ENCODE peak calls at places on chromosomes 7 and 10, in four cellular contexts. D, W, F and Q are unnamed samples.
A peak's percentile ranks its signal among the peaks of the same experiment; 100 is the strongest.

GRCh38 chr10:110870823-110871235 is 899 bp upstream of the PDCD4 start:
- DNase-seq in W (no peak), F (no peak), D (peak; percentile 46), Q (no peak)

GRCh38 chr10:79995979-79996629 is 47.2 kb upstream of the SFTPD start:
- DNase-seq in W (no peak), F (no peak), D (no peak), Q (no peak)

GRCh38 chr10:116287906-116288501 is 15.0 kb upstream of the GFRA1 start:
- DNase-seq in D (peak; percentile 28), F (peak; percentile 22), W (no peak), Q (no peak)

GRCh38 chr7:155715406-155715805 is 70.9 kb downstream of the RBM33 start:
- DNase-seq in F (no peak), D (no peak), W (no peak), Q (no peak)

GRCh38 chr7:95264225-95264927 is 60.0 kb downstream of the PON1 start:
- DNase-seq in W (no peak), F (no peak), D (no peak), Q (no peak)

GRCh38 chr10:86258488-86258887 is 108.1 kb downstream of the GRID1 start:
- DNase-seq in D (no peak), F (no peak), W (no peak), Q (no peak)

GRCh38 chr10:113073549-113074189 is 123.6 kb downstream of the TCF7L2 start:
- DNase-seq in D (peak; percentile 63), W (peak; percentile 79), F (peak; percentile 86), Q (no peak)

GRCh38 chr7:1847260-1848001 is 177.4 kb downstream of the ELFN1 start:
- DNase-seq in F (no peak), W (no peak), D (no peak), Q (no peak)

GRCh38 chr7:68964060-68964459 is 634.2 kb upstream of the AUTS2 start:
- DNase-seq in F (no peak), W (no peak), D (no peak), Q (no peak)

GRCh38 chr7:155258233-155258575 is 39.5 kb upstream of the INSIG1 start:
- DNase-seq in W (no peak), D (no peak), F (no peak), Q (no peak)

GRCh38 chr10:117609095-117609821 is 66.7 kb downstream of the EMX2 start:
- DNase-seq in D (peak; percentile 27), F (no peak), W (peak; percentile 82), Q (no peak)
- TF ChIP-seq EP300 in D (no peak), F (no peak), W (no peak), Q (no peak)

GRCh38 chr10:118045154-118045841 is 1.4 kb downstream of the RAB11FIP2 start:
- DNase-seq in D (no peak), W (no peak), F (no peak), Q (no peak)

GRCh38 chr10:118045842-118046490 is 775 bp downstream of the RAB11FIP2 start:
- DNase-seq in W (peak; percentile 33), D (peak; percentile 52), F (peak; percentile 33), Q (peak; percentile 59)

GRCh38 chr10:118042827-118043242 is 3.9 kb downstream of the RAB11FIP2 start:
- DNase-seq in D (no peak), F (no peak), W (no peak), Q (no peak)

GRCh38 chr10:118046491-118047362 is at the start of gene RAB11FIP2:
- DNase-seq in W (peak; percentile 97), F (peak; percentile 97), D (peak; percentile 96), Q (peak; percentile 97)

GRCh38 chr10:118047363-118047719 is 600 bp upstream of the RAB11FIP2 start:
- DNase-seq in F (no peak), W (no peak), D (peak; percentile 8), Q (peak; percentile 54)
- H3K4me1 ChIP-seq in F (peaks cover 43% of the 10 kb centered on the region), W (peaks cover 44% of the 10 kb centered on the region), D (peaks cover 5% of the 10 kb centered on the region), Q (peaks cover 20% of the 10 kb centered on the region)

DNA sequence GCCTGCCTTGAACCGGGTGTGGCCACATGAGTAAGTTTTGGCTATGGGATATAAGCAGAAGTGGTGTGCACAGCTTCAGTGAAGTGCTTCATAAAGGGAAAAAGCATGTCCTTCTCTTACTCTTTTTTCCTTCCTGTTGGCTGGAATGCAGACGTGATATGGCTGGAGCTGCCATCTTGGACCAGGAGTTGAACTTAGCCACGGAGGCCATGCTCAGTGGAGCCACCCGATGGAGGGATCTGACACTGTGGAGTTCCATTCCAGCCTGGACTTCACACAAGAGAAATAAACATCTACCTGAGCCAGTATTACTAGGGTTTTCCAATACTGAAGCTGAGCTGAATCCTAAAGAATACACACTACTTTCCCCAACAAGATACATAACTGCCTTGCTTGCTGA is 52.3 kb downstream of the CCDC3 start:
- DNase-seq in D (no peak), F (no peak), W (no peak), Q (no peak)
- TF ChIP-seq CTCF in D (no peak), F (no peak), W (no peak), Q (no peak)

DNA sequence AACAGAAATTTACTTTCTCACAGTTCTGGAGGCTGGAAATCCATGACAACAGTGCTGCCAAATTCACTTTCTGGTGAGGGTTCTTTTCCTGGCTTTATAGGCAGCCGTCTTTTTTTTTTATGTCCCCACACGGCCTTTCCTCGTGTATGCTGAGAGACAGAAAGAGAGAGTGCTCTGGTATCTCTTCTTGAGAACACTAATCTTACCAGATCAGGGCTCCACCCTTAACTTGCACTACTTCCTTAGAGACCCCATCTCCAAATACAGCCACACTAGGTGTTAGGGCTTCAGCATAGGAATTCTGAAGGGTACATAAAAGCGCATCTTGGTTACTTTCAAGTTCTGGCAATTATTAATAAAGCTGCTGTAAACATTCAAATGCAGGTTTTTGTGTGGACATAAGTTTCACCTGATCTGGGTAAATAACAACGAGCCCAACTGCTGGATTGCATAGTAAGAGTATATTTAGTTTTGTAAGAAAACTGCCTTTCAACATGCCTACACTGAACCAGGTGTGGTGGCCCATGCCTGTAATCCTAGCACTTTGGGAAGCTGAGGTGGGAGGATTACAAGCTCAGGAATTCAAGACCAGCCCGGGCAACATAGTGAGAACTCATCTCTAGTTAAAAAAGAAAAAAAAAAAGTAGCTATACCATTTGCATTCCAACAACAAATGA is 8.2 kb upstream of the C1GALT1 start:
- DNase-seq in F (no peak), D (no peak), W (no peak), Q (no peak)
- TF ChIP-seq EP300 in F (no peak), D (no peak), W (no peak), Q (no peak)

GRCh38 chr10:92848037-92848440 is 281 bp upstream of the EXOC6 start:
- DNase-seq in D (no peak), W (no peak), F (no peak), Q (no peak)

GRCh38 chr10:92847185-92847864 is 995 bp upstream of the EXOC6 start:
- DNase-seq in W (no peak), F (no peak), D (no peak), Q (no peak)

GRCh38 chr10:92845926-92846325 is 2.4 kb upstream of the EXOC6 start:
- DNase-seq in W (no peak), F (no peak), D (no peak), Q (peak; percentile 45)

GRCh38 chr10:92848441-92849233 is at the start of gene EXOC6:
- DNase-seq in F (peak; percentile 86), W (peak; percentile 85), D (peak; percentile 75), Q (peak; percentile 86)

DNA sequence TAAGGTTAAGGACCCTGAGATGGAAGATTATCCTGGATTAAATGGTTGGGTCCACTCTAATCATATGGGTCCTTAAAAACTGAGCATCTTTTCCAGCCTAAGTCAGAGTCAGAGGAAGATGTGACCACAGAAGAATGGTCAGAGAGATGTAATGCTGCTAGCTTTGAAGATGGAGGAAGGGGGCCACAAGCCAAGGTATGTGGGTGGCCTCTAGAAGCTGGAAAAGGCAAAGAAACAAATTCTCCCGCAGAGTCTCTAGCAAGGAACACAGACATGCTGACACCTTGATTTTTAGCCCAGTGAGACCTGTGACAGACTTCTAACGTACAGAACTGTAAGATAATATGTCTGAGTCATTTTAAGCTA is 1.5 kb upstream of the EXOC6 start:
- DNase-seq in F (no peak), W (no peak), D (no peak), Q (no peak)
- H3K4me1 ChIP-seq in F (peaks cover 26% of the 10 kb centered on the region), W (peaks cover 36% of the 10 kb centered on the region), D (peaks cover 2% of the 10 kb centered on the region), Q (peaks cover 27% of the 10 kb centered on the region)

GRCh38 chr7:122803323-122803722 is 82.9 kb downstream of the CADPS2 start:
- DNase-seq in D (no peak), F (no peak), W (no peak), Q (no peak)
- TF ChIP-seq CTCF in D (no peak), F (peak; percentile 19), W (no peak), Q (peak; percentile 45)

GRCh38 chr7:140889645-140890044 is 35.1 kb downstream of the BRAF start:
- DNase-seq in D (no peak), W (no peak), F (no peak), Q (no peak)
- TF ChIP-seq EP300 in D (no peak), W (no peak), F (no peak), Q (no peak)

DNA sequence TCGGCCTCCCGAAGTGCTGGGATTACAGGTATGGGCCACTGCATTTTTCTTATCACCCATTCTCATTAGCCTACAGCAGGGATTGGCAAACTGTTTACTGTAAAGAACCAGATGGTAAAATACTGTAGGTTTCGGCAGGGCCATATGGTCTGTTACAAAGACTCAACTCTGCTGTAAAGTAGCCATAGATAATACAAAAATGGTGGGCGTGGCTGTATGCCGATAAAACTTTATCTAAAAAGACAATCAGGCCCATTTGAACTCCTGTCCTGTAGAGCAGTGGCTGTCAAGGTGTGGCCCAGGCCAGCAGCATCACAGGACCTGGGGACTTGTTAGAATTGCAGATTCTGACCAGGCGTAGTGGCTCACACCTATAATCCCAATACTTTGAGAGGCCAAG is 134.3 kb downstream of the CUX1 start:
- DNase-seq in D (no peak), F (no peak), W (no peak), Q (no peak)
- H3K4me1 ChIP-seq in D (peaks cover 6% of the 10 kb centered on the region), F (peaks cover 42% of the 10 kb centered on the region), W (peaks cover 80% of the 10 kb centered on the region), Q (peaks cover 28% of the 10 kb centered on the region)